ENCODE peak calls at places on chromosome 7, in seven cellular contexts. C is IMR-90, A is H9, L is H1, D is neuronal stem cell, P is mesendoderm, W is trophoblast cell. R is an unnamed sample.

GRCh38 chr7:116571552-116571951 is 46.7 kb downstream of the CAV1 start:
- DNase-seq in C (no peak), A (no peak), L (no peak), D (no peak), P (no peak), W (no peak), R (no peak)

GRCh38 chr7:22551768-22552513 is 52.0 kb upstream of the STEAP1B start:
- DNase-seq in C (no peak), A (no peak), L (no peak), D (no peak), P (no peak), W (no peak), R (no peak)

GRCh38 chr7:50355817-50356178 is 51.3 kb downstream of the IKZF1 start:
- DNase-seq in C (no peak), A (no peak), L (no peak), D (no peak), P (peak), W (no peak), R (no peak)

GRCh38 chr7:1794888-1795542 is 124.9 kb downstream of the ELFN1 start:
- DNase-seq in C (no peak), A (no peak), L (no peak), D (no peak), P (peak), W (no peak), R (no peak)

GRCh38 chr7:134945711-134946110 is 40.6 kb upstream of the AGBL3 start:
- DNase-seq in C (no peak), A (no peak), L (no peak), D (no peak), P (no peak), W (no peak), R (no peak)

GRCh38 chr7:112414855-112415490 is 35.3 kb upstream of the IFRD1 start:
- DNase-seq in C (peak), A (no peak), L (no peak), D (peak), P (peak), W (peak), R (peak)

GRCh38 chr7:123624527-123625183 is 23.0 kb downstream of the ASB15 start:
- DNase-seq in C (peak), A (peak), L (peak), D (no peak), P (peak), W (peak), R (no peak)

GRCh38 chr7:73894851-73895441 is 34.0 kb downstream of the TMEM270 start:
- DNase-seq in C (peak), A (no peak), L (no peak), D (no peak), P (peak), W (peak), R (peak)

GRCh38 chr7:50792342-50793114 is 9.8 kb upstream of the GRB10 start:
- DNase-seq in C (peak), A (no peak), L (no peak), D (no peak), P (peak), W (peak), R (peak)

GRCh38 chr7:146892151-146892550 is 775.5 kb downstream of the CNTNAP2 start:
- DNase-seq in C (no peak), A (no peak), L (no peak), D (peak), P (peak), W (no peak), R (no peak)

GRCh38 chr7:85000973-85001372 is 185.9 kb downstream of the SEMA3D start:
- DNase-seq in C (no peak), A (no peak), L (no peak), D (no peak), P (no peak), W (no peak), R (no peak)

GRCh38 chr7:157517782-157518513 is 181.1 kb downstream of the DNAJB6 start:
- DNase-seq in C (no peak), A (no peak), L (no peak), D (no peak), P (no peak), W (no peak), R (no peak)

GRCh38 chr7:10973942-10974716 is 457 bp downstream of the PHF14 start:
- DNase-seq in C (peak), A (peak), L (no peak), D (no peak), P (peak), W (peak), R (peak)

GRCh38 chr7:50281680-50282445 is 22.7 kb upstream of the IKZF1 start:
- DNase-seq in C (no peak), A (no peak), L (no peak), D (no peak), P (no peak), W (peak), R (no peak)

GRCh38 chr7:460374-461117 is 59.1 kb downstream of the PDGFA start:
- DNase-seq in C (peak), A (peak), L (no peak), D (no peak), P (peak), W (no peak), R (peak)

GRCh38 chr7:151924508-151924907 is 31.7 kb upstream of the GALNTL5 start:
- DNase-seq in C (no peak), A (no peak), L (no peak), D (no peak), P (no peak), W (no peak), R (no peak)

GRCh38 chr7:102099474-102099873 is 187.2 kb upstream of the SH2B2 start:
- DNase-seq in C (no peak), A (no peak), L (no peak), D (no peak), P (no peak), W (no peak), R (no peak)
- H2BK120ac ChIP-seq in C (no peak), A (no peak), L (no peak), D (no peak), P (no peak), W (no peak), R (no peak)

GRCh38 chr7:51817694-51818093 is 501.1 kb upstream of the COBL start:
- DNase-seq in C (no peak), A (no peak), L (no peak), D (no peak), P (no peak), W (no peak), R (no peak)
- H2BK120ac ChIP-seq in C (no peak), A (no peak), L (no peak), D (no peak), P (no peak), W (no peak), R (no peak)

GRCh38 chr7:88214456-88214855 is 5.4 kb downstream of the SRI start:
- DNase-seq in C (no peak), A (no peak), L (no peak), D (no peak), P (no peak), W (no peak), R (no peak)

GRCh38 chr7:88217675-88218427 is 2.0 kb downstream of the SRI start:
- DNase-seq in C (no peak), A (no peak), L (no peak), D (no peak), P (no peak), W (no peak), R (no peak)

GRCh38 chr7:88216276-88216675 is 3.6 kb downstream of the SRI start:
- DNase-seq in C (no peak), A (no peak), L (no peak), D (no peak), P (no peak), W (no peak), R (no peak)

GRCh38 chr7:88215295-88215694 is 4.5 kb downstream of the SRI start:
- DNase-seq in C (no peak), A (no peak), L (no peak), D (no peak), P (no peak), W (no peak), R (no peak)

DNA sequence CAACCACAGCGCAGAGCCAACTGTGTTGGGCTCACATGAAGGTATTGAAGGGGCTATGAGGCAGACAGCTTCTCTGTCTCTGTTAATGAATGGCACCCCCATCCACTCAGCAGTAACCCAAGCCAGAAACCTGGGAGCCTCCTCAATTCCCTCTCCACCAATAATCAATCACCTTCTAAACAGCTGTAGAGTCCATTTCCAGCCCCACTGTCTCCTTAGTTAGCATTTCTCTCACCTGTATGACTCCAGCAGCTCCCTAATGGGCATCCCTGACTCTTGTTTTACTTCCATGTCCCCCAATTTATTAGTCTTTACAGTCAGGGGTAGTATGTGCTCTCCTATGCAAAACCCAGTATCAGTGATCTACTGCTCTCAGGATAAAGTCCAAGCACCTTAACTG is 6.9 kb downstream of the SRI start:
- DNase-seq in C (no peak), A (no peak), L (no peak), D (no peak), P (no peak), W (no peak), R (no peak)
- H2BK120ac ChIP-seq in C (no peak), A (no peak), L (no peak), D (no peak), P (no peak), W (no peak), R (no peak)

DNA sequence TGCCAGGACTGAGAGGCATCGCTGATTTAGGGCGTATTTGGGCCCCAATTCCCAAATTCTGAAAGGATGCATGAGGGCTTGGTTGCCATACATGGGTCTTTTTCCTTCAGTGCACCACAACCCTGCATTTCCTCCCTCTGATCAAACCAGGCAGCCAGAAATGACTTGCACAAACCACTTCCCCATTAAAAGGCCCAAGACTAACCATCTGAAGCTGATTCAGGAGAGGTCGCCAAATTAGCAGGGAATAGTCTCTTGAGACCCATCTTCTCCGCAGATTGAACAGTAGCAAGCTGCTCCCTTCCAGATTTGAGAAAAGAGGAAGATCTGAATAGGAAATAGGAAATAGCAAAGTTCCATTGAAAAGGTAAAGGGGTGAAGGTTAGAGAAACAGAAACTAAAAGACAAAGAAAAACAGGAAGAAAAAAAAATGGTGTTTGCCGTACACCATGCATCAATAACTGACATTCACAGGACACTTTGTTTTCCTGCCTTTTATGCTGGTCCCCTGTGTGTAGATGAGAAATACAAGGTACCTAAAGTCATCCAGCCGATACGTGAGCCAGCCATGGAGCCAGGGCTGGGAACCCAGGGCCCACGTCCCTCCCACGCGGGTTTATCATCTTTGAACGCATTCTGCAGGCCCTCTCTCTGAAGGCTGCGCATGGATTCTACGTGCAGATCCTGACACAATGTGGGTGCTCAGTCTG is 268.3 kb upstream of the NPVF start:
- DNase-seq in C (no peak), A (no peak), L (no peak), D (no peak), P (no peak), W (no peak), R (no peak)
- H2BK120ac ChIP-seq in C (no peak), A (no peak), L (no peak), D (no peak), P (no peak), W (no peak), R (no peak)

GRCh38 chr7:120398284-120399000 is 125.5 kb downstream of the KCND2 start:
- DNase-seq in C (no peak), A (no peak), L (no peak), D (no peak), P (no peak), W (no peak), R (no peak)

GRCh38 chr7:120402801-120403200 is 129.8 kb downstream of the KCND2 start:
- DNase-seq in C (peak), A (no peak), L (no peak), D (no peak), P (no peak), W (no peak), R (peak)

GRCh38 chr7:120402368-120402767 is 129.4 kb downstream of the KCND2 start:
- DNase-seq in C (peak), A (no peak), L (no peak), D (no peak), P (no peak), W (no peak), R (no peak)

GRCh38 chr7:120404042-120404441 is 131.1 kb downstream of the KCND2 start:
- DNase-seq in C (no peak), A (no peak), L (no peak), D (no peak), P (peak), W (peak), R (peak)

DNA sequence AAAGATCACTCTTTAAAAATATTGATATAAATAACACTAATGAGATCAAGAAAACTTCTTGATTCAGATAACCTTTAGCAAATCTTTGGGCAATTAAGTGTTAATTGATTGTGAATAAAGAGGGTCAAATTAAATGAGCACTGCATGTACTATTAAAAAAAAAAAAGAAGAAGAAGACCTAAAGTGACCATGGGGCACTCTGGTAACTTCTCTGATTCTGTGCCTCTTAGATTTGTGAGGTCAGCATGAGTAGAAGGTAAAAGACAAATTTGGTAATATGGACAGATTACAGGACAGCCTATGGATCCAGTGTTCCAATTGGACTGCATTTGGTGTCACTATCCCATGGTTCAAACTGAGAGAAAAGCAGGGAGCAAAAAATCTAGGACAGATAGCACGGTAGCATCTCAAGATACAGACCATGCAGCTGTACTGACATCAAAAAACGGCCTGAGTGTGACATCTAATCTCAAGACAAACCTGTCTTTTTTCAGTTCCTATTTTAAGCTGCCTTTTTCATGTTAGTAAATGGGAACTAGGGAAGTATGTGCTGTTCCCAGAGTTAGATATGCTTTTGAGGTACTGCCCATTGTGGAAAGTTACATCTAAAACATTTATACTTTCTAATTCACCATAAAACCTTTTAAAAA is 128.0 kb downstream of the KCND2 start:
- DNase-seq in C (no peak), A (no peak), L (no peak), D (no peak), P (no peak), W (no peak), R (no peak)
- H2BK120ac ChIP-seq in C (no peak), A (no peak), L (no peak), D (no peak), P (no peak), W (no peak), R (no peak)

GRCh38 chr7:75642810-75643486 is 95.8 kb downstream of the HIP1 start:
- DNase-seq in C (peak), A (peak), L (no peak), D (no peak), P (peak), W (peak), R (peak)

GRCh38 chr7:75645570-75645969 is 93.2 kb downstream of the HIP1 start:
- DNase-seq in C (no peak), A (no peak), L (no peak), D (no peak), P (no peak), W (no peak), R (no peak)

GRCh38 chr7:75646551-75647102 is 92.1 kb downstream of the HIP1 start:
- DNase-seq in C (no peak), A (peak), L (no peak), D (no peak), P (peak), W (no peak), R (no peak)

GRCh38 chr7:75647709-75648438 is 90.9 kb downstream of the HIP1 start:
- DNase-seq in C (no peak), A (no peak), L (no peak), D (no peak), P (no peak), W (no peak), R (no peak)

GRCh38 chr7:75644599-75644998 is 94.1 kb downstream of the HIP1 start:
- DNase-seq in C (no peak), A (no peak), L (no peak), D (no peak), P (no peak), W (no peak), R (no peak)
- H2BK120ac ChIP-seq in C (no peak), A (no peak), L (no peak), D (no peak), P (no peak), W (no peak), R (no peak)

GRCh38 chr7:136887317-136887716 is 18.9 kb downstream of the CHRM2 start:
- DNase-seq in C (no peak), A (no peak), L (no peak), D (no peak), P (no peak), W (no peak), R (no peak)
- H2BK120ac ChIP-seq in C (no peak), A (no peak), L (no peak), D (no peak), P (no peak), W (no peak), R (no peak)

DNA sequence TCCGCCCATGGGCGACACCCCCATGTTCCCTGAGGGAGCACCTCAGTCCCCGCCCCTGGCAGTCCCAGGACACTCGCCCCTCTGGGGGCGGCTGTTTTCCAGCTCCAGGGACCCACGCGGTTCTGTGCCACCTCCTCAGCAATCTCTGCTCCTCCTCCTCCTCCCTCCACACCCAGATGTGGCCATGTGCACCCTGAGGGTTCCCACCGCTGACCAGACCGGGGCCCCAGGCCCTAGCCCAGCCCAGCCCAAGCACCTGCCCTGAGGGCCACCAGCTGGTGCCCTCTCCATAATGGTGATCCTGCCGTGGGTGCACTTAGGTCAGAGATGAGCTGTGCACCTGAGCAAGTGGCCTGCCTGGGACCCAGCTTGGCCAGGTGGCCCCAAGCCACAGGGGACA is 25.1 kb downstream of the AP5Z1 start:
- DNase-seq in C (no peak), A (no peak), L (no peak), D (no peak), P (no peak), W (peak), R (no peak)
- H2BK120ac ChIP-seq in C (no peak), A (no peak), L (no peak), D (no peak), P (no peak), W (no peak), R (no peak)

GRCh38 chr7:101363196-101363733 is 590 bp downstream of the COL26A1 start:
- DNase-seq in C (no peak), A (no peak), L (no peak), D (no peak), P (no peak), W (no peak), R (no peak)
- H2BK120ac ChIP-seq in C (no peak), A (no peak), L (peak), D (peak), P (peak), W (peak), R (no peak)

DNA sequence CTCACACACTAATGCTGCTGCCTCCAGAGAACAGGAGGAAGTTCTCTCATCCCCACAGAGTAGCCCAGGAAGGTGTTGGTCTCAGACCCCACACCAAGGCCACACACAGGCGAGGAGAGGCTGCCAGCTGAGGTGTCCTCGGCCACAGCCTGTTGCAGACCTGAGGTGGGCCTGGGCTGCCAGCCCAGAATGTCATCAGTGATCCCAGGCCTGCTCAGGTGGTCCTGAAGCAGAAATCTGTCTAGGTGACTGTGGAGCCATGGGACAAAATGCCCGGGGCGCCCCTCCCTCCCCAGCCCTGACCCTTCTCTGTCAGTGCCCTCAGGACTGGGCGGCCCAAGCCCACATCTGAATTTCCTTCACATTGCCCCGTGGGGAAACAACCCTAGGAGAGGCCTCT is 43.5 kb upstream of the LRRC4 start:
- DNase-seq in C (no peak), A (no peak), L (no peak), D (no peak), P (no peak), W (no peak), R (no peak)
- H2BK120ac ChIP-seq in C (no peak), A (no peak), L (no peak), D (no peak), P (no peak), W (no peak), R (no peak)

R was measured in mesenchymal stem cell.